ENCODE peak calls at places on chromosomes 1 and 21, in four cellular contexts. T is breast epithelium, S is lower lobe of right lung, A is cardiac muscle cell. X is an unnamed sample.

GRCh38 chr1:23619299-23620188 is 60.2 kb upstream of the ID3 start:
- DNase-seq in T (no peak), S (peak; percentile 50), A (peak; percentile 30), X (no peak)

GRCh38 chr1:192506741-192507155 is 68.8 kb upstream of the RGS1 start:
- DNase-seq in T (no peak), S (no peak), A (peak; percentile 65), X (no peak)

GRCh38 chr1:90763506-90763905 is 46.4 kb upstream of the BARHL2 start:
- DNase-seq in T (no peak), S (no peak), A (no peak), X (no peak)

GRCh38 chr1:167033646-167034045 is 44.6 kb downstream of the MAEL start:
- DNase-seq in T (no peak), S (no peak), A (no peak), X (no peak)

GRCh38 chr21:46079357-46080170 is 18.3 kb upstream of the COL6A2 start:
- DNase-seq in T (peak; percentile 49), S (peak; percentile 41), A (peak; percentile 78), X (peak; percentile 22)

GRCh38 chr1:58104960-58105359 is 441.6 kb downstream of the OMA1 start:
- DNase-seq in T (no peak), S (no peak), A (no peak), X (no peak)

GRCh38 chr1:240854367-240854766 is 242.4 kb upstream of the GREM2 start:
- DNase-seq in T (no peak), S (no peak), A (peak; percentile 11), X (no peak)

GRCh38 chr1:184567648-184568047 is 180.8 kb downstream of the C1orf21 start:
- DNase-seq in T (no peak), S (no peak), A (peak; percentile 87), X (no peak)

GRCh38 chr1:1337793-1338147 is 6.7 kb downstream of the TAS1R3 start:
- DNase-seq in T (no peak), S (no peak), A (no peak), X (no peak)

GRCh38 chr1:204417231-204417997 is 5.8 kb upstream of the PPP1R15B start:
- DNase-seq in T (peak; percentile 73), S (peak; percentile 53), A (peak; percentile 92), X (peak; percentile 83)

GRCh38 chr1:235984041-235984820 is 80.7 kb downstream of the NID1 start:
- DNase-seq in T (no peak), S (no peak), A (peak; percentile 85), X (no peak)

GRCh38 chr1:210655511-210655910 is 326.8 kb downstream of the HHAT start:
- DNase-seq in T (no peak), S (no peak), A (no peak), X (no peak)

GRCh38 chr1:67753776-67754525 is 69.0 kb downstream of the GADD45A start:
- DNase-seq in T (no peak), S (no peak), A (no peak), X (no peak)

GRCh38 chr1:55823521-55824296 is 608.5 kb upstream of the USP24 start:
- DNase-seq in T (no peak), S (no peak), A (no peak), X (no peak)

GRCh38 chr1:175016073-175016722 is 7.0 kb downstream of the MRPS14 start:
- DNase-seq in T (no peak), S (no peak), A (no peak), X (no peak)

GRCh38 chr1:5708266-5708978 is 283.8 kb downstream of the NPHP4 start:
- DNase-seq in T (peak; percentile 44), S (peak; percentile 19), A (no peak), X (no peak)

GRCh38 chr1:205512059-205513045 is 7.9 kb downstream of the CDK18 start:
- DNase-seq in T (no peak), S (no peak), A (no peak), X (no peak)

GRCh38 chr21:14616303-14617039 is 70.4 kb upstream of the SAMSN1 start:
- DNase-seq in T (no peak), S (no peak), A (no peak), X (no peak)

GRCh38 chr1:109201123-109201703 is 12.5 kb upstream of the SARS1 start:
- DNase-seq in T (no peak), S (peak; percentile 50), A (peak; percentile 78), X (peak; percentile 80)

GRCh38 chr1:153936011-153936802 is 10.3 kb downstream of the DENND4B start:
- DNase-seq in T (no peak), S (no peak), A (no peak), X (no peak)

GRCh38 chr1:51088474-51088873 is 13.6 kb upstream of the C1orf185 start:
- DNase-seq in T (no peak), S (no peak), A (peak; percentile 38), X (no peak)

GRCh38 chr1:24699628-24700027 is 45.6 kb upstream of the CLIC4 start:
- DNase-seq in T (no peak), S (no peak), A (no peak), X (no peak)

GRCh38 chr1:22025368-22026154 is 24.1 kb downstream of the CELA3A start:
- DNase-seq in T (peak; percentile 86), S (peak; percentile 83), A (peak; percentile 92), X (peak; percentile 94)

GRCh38 chr1:180800945-180801344 is 111.8 kb upstream of the KIAA1614 start:
- DNase-seq in T (no peak), S (no peak), A (no peak), X (no peak)

GRCh38 chr1:6489799-6490180 is 1.7 kb downstream of the PLEKHG5 start:
- DNase-seq in T (no peak), S (peak; percentile 78), A (peak; percentile 78), X (peak; percentile 74)

GRCh38 chr1:78088015-78088414 is 42.2 kb downstream of the GIPC2 start:
- DNase-seq in T (no peak), S (no peak), A (no peak), X (no peak)

GRCh38 chr1:78090734-78091133 is 45.0 kb downstream of the GIPC2 start:
- DNase-seq in T (no peak), S (no peak), A (no peak), X (no peak)

GRCh38 chr1:78091215-78091813 is 45.5 kb downstream of the GIPC2 start:
- DNase-seq in T (no peak), S (no peak), A (no peak), X (peak; percentile 13)

GRCh38 chr1:78088486-78088885 is 42.7 kb downstream of the GIPC2 start:
- DNase-seq in T (no peak), S (no peak), A (no peak), X (no peak)

DNA sequence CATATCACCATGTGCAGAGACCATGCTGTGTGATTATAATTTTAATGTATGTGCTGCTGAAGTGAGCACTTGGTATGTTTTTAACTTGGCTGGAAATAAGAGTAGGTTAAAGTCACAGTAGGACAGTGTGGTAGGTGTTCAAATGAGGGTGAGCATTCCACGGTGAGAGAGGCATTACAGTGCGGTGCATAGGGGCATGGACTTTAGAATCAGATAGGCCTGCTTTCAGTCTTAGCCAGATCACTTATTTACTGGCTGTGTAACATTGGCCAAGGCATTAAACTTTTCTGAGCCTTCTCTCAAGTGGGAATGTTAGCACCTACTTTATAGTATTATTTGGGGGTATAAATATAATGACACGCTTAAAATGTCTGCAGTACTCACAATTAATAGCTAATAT is 43.2 kb downstream of the GIPC2 start:
- DNase-seq in T (no peak), S (no peak), A (no peak), X (no peak)
- H3K27ac ChIP-seq in T (no peak overlapping the region), S (no peak overlapping the region), A (no peak overlapping the region), X (no peak overlapping the region)

DNA sequence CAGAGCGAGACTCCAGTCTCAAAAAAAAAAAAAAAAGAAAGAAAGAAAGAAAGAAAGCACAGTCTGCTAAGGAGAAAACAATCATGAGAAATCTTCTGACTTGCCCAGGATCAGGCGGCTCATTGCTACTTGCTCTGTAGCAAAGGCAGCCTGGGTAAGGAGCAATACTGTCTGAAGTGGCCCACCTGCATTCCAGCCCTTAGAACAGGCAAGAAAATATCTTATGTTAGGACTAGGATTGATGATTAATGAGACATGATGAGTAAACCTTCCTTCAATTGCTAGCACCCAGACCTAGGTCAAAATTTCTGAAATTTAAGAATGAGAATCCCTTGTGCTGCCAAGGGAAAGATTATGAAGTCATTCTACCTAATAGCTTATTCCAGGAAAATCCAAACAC is 140.8 kb downstream of the DSCAM start:
- DNase-seq in T (no peak), S (no peak), A (no peak), X (no peak)
- H3K4me1 ChIP-seq in T (no peaks in the 10 kb centered on the region), S (no peaks in the 10 kb centered on the region), A (no peaks in the 10 kb centered on the region), X (no peaks in the 10 kb centered on the region)

GRCh38 chr21:44006656-44007055 is 5.5 kb upstream of the TRAPPC10 start:
- DNase-seq in T (no peak), S (peak; percentile 10), A (peak; percentile 89), X (peak; percentile 49)
- H3K4me3 ChIP-seq in T (no peak overlapping the region), S (no peak overlapping the region), A (no peak overlapping the region), X (no peak overlapping the region)

GRCh38 chr1:3531928-3532327 is 77.5 kb downstream of the ARHGEF16 start:
- DNase-seq in T (no peak), S (no peak), A (no peak), X (no peak)

GRCh38 chr1:3530086-3530930 is 75.8 kb downstream of the ARHGEF16 start:
- DNase-seq in T (no peak), S (no peak), A (no peak), X (no peak)

GRCh38 chr1:3527774-3528173 is 73.3 kb downstream of the ARHGEF16 start:
- DNase-seq in T (no peak), S (no peak), A (no peak), X (no peak)

GRCh38 chr1:3530931-3531818 is 76.7 kb downstream of the ARHGEF16 start:
- DNase-seq in T (peak; percentile 89), S (peak; percentile 87), A (peak; percentile 70), X (peak; percentile 88)

GRCh38 chr1:3529099-3529729 is 74.7 kb downstream of the ARHGEF16 start:
- DNase-seq in T (peak; percentile 79), S (no peak), A (no peak), X (peak; percentile 26)
- H3K27ac ChIP-seq in T (peak overlapping the region; percentile 17), S (peak overlapping the region; percentile 21), A (no peak overlapping the region), X (no peak overlapping the region)